ENCODE peak calls at places on chromosomes 13 and 19, in ten cellular contexts. J is HEK293T; G is ovary; X is fibroblast of lung; H is activated naive CD8-positive, alpha-beta T cell treated with anti-CD3 and anti-CD28 coated beads for 36 hours; M is fibroblast of villous mesenchyme; Y is tibial artery; F is cardiac muscle cell; I is left cardiac atrium; K is stimulated activated CD8-positive, alpha-beta memory T cell treated with anti-CD3 and anti-CD28 coated beads, Interleukin-7, amount 100 ng/mL, for 48 hours. Z is an unnamed sample.

GRCh38 chr13:78046349-78046748 is 127.7 kb upstream of the EDNRB start:
- DNase-seq in J (no peak), G (no peak), X (no peak), H (no peak), M (no peak), Y (no peak), F (no peak), I (no peak), K (no peak), Z (no peak)

GRCh38 chr13:36275190-36276002 is 22.2 kb downstream of the CCDC169 start:
- DNase-seq in J (peak; percentile 36), G (peak; percentile 25), X (peak; percentile 88), H (no peak), M (peak; percentile 71), Y (no peak), F (peak; percentile 88), I (no peak), K (no peak), Z (no peak)

GRCh38 chr13:48783181-48783630 is 129.5 kb downstream of the CYSLTR2 start:
- DNase-seq in J (no peak), G (peak; percentile 54), X (peak; percentile 100), H (no peak), M (peak; percentile 100), Y (peak; percentile 90), F (peak; percentile 100), I (peak; percentile 84), K (no peak), Z (peak; percentile 89)

GRCh38 chr19:4425531-4425930 is 23.1 kb downstream of the CHAF1A start:
- DNase-seq in J (no peak), G (no peak), X (peak; percentile 83), H (no peak), M (peak; percentile 30), Y (no peak), F (peak; percentile 74), I (no peak), K (no peak), Z (no peak)

GRCh38 chr13:44128522-44128921 is 245.1 kb upstream of the SERP2 start:
- DNase-seq in J (no peak), G (no peak), X (peak; percentile 40), H (no peak), M (no peak), Y (no peak), F (peak; percentile 6), I (peak; percentile 35), K (no peak), Z (no peak)

GRCh38 chr19:7869910-7870511 is 4.2 kb downstream of the PRR36 start:
- DNase-seq in J (peak; percentile 72), G (peak; percentile 93), X (no peak), H (peak; percentile 59), M (peak; percentile 54), Y (no peak), F (no peak), I (peak; percentile 53), K (peak; percentile 24), Z (no peak)

GRCh38 chr13:23391752-23392151 is 41.8 kb downstream of the SACS start:
- DNase-seq in J (no peak), G (no peak), X (no peak), H (no peak), M (no peak), Y (no peak), F (no peak), I (no peak), K (no peak), Z (no peak)

GRCh38 chr13:46948338-46948737 is 51.5 kb upstream of the HTR2A start:
- DNase-seq in J (no peak), G (no peak), X (no peak), H (no peak), M (no peak), Y (no peak), F (no peak), I (no peak), K (no peak), Z (no peak)

GRCh38 chr19:3035542-3036118 is 6.5 kb upstream of the TLE2 start:
- DNase-seq in J (peak; percentile 99), G (peak; percentile 99), X (peak; percentile 99), H (peak; percentile 96), M (peak; percentile 100), Y (peak; percentile 99), F (peak; percentile 100), I (peak; percentile 99), K (peak; percentile 84), Z (peak; percentile 99)

GRCh38 chr13:67421475-67421874 is 191.3 kb upstream of the PCDH9 start:
- DNase-seq in J (no peak), G (no peak), X (no peak), H (no peak), M (no peak), Y (no peak), F (no peak), I (no peak), K (no peak), Z (no peak)

GRCh38 chr13:40522234-40522633 is 144.2 kb downstream of the FOXO1 start:
- DNase-seq in J (no peak), G (no peak), X (no peak), H (no peak), M (no peak), Y (no peak), F (peak; percentile 18), I (no peak), K (no peak), Z (no peak)

GRCh38 chr13:37923236-37923635 is 53.7 kb upstream of the TRPC4 start:
- DNase-seq in J (no peak), G (no peak), X (no peak), H (no peak), M (no peak), Y (no peak), F (peak; percentile 24), I (no peak), K (no peak), Z (no peak)

GRCh38 chr13:28542804-28543203 is 47.9 kb upstream of the FLT1 start:
- DNase-seq in J (no peak), G (no peak), X (no peak), H (no peak), M (no peak), Y (no peak), F (no peak), I (no peak), K (no peak), Z (no peak)

GRCh38 chr13:65597839-65598818 is 1632.0 kb downstream of the PCDH9 start:
- DNase-seq in J (no peak), G (no peak), X (peak; percentile 77), H (no peak), M (peak; percentile 24), Y (no peak), F (peak; percentile 91), I (no peak), K (no peak), Z (no peak)

GRCh38 chr13:40550130-40550529 is 116.3 kb downstream of the FOXO1 start:
- DNase-seq in J (no peak), G (no peak), X (peak; percentile 58), H (no peak), M (peak; percentile 49), Y (no peak), F (peak; percentile 40), I (no peak), K (no peak), Z (no peak)

GRCh38 chr19:2229103-2230028 is 6.8 kb downstream of the PLEKHJ1 start:
- DNase-seq in J (no peak), G (no peak), X (no peak), H (no peak), M (no peak), Y (no peak), F (no peak), I (no peak), K (no peak), Z (no peak)

GRCh38 chr19:43362179-43362578 is 8.7 kb downstream of the CD177 start:
- DNase-seq in J (no peak), G (no peak), X (no peak), H (no peak), M (peak; percentile 11), Y (no peak), F (peak; percentile 45), I (no peak), K (no peak), Z (no peak)

GRCh38 chr13:110758195-110758594 is 44.7 kb downstream of the ING1 start:
- DNase-seq in J (no peak), G (no peak), X (peak; percentile 50), H (no peak), M (peak; percentile 71), Y (no peak), F (peak; percentile 49), I (no peak), K (no peak), Z (no peak)

GRCh38 chr19:21352830-21353229 is 6.0 kb upstream of the ZNF738 start:
- DNase-seq in J (no peak), G (no peak), X (no peak), H (no peak), M (no peak), Y (no peak), F (no peak), I (no peak), K (no peak), Z (no peak)

Z was measured in suprapubic skin.